ENCODE peak calls at places on chromosomes 1 and 21, in five cellular contexts. V is transverse colon, X is OCI-LY7, M is thyroid gland, D is BJ. K is an unnamed sample.

GRCh38 chr1:232477728-232478127 is 152.2 kb downstream of the SIPA1L2 start:
- DNase-seq in M (no peak), D (peak), X (no peak), V (no peak), K (no peak)

GRCh38 chr1:158191299-158191698 is 10.6 kb downstream of the CD1D start:
- DNase-seq in M (no peak), D (no peak), X (no peak), V (no peak), K (no peak)

GRCh38 chr1:16243936-16244649 is 7.1 kb upstream of the CPLANE2 start:
- DNase-seq in V (peak), X (peak), D (no peak), M (peak), K (peak)

GRCh38 chr1:145918992-145919939 is 749 bp upstream of the PEX11B start:
- DNase-seq in X (no peak), D (no peak), V (peak), M (peak), K (no peak)

GRCh38 chr1:230375795-230376194 is 50.3 kb downstream of the PGBD5 start:
- DNase-seq in M (peak), V (no peak), D (no peak), X (no peak), K (no peak)

GRCh38 chr1:179091691-179092165 is 9.9 kb downstream of the TOR3A start:
- DNase-seq in X (no peak), V (peak), D (no peak), M (peak), K (no peak)

GRCh38 chr1:46532095-46532494 is 19.4 kb downstream of the KNCN start:
- DNase-seq in D (no peak), V (no peak), M (no peak), X (no peak), K (no peak)

GRCh38 chr1:38785285-38786039 is 74.1 kb downstream of the RRAGC start:
- DNase-seq in X (no peak), D (no peak), V (no peak), M (no peak), K (no peak)

GRCh38 chr1:206419783-206420182 is 50.5 kb upstream of the IKBKE start:
- DNase-seq in V (no peak), X (no peak), M (no peak), D (peak), K (no peak)

GRCh38 chr1:29243863-29244185 is 7.5 kb downstream of the PTPRU start:
- DNase-seq in D (no peak), V (no peak), X (no peak), M (no peak), K (no peak)

DNA sequence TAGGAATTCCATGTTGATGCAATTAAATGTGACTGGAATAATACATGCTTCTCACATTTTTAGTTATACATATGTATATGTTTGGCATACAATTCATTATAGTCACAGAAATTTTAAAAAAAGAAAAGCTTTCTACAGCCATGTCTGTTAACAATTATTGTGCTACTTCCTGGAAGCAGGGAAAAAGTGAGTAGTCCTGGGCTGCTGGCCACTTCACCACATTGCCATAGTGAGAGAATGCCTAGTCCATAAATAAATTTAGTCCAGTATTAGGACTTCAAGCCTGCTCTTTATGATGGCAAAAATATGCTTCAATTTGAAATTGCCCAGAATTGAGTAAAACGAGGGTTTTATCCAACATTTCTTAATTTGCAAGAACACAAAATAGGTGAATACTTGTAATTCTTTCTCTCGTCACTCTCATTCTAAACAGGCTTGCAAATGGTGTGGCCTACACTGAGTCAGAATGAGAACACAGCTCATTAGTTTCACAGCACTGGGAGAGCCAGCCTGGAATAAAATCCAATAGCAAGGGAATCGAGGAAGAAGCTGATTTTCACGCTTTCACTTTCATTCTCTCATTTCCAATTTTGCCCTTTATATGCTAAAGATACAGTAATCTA is 537.6 kb downstream of the LTN1 start:
- DNase-seq in M (no peak), X (no peak), V (no peak), D (no peak), K (no peak)
- H3K4me3 ChIP-seq in M (no peak), X (no peak), V (no peak), D (no peak), K (no peak)

DNA sequence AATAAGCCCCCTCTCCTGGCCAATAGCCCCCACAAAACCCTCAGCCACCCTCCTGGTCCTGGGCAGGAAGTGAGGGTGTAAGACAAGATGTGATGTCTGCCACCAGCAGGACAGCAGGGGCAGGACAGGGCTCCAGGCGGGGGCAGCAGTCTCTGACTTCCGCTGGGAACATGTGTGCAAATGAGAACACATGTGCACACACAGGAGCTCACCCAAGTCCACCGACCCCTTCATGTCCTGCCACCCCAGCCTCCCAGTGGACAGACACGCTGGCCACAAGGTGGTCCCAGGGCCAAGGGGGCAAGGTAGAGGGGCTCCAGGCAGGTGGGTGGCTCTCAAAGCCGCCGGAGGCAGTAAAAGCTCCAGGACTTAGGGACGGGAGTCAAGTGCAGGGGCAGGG is 60.1 kb downstream of the KCNAB2 start:
- DNase-seq in M (no peak), D (no peak), V (no peak), X (no peak), K (no peak)
- TF ChIP-seq CTCF in M (no peak), D (peak), V (no peak), X (peak), K (no peak)

DNA sequence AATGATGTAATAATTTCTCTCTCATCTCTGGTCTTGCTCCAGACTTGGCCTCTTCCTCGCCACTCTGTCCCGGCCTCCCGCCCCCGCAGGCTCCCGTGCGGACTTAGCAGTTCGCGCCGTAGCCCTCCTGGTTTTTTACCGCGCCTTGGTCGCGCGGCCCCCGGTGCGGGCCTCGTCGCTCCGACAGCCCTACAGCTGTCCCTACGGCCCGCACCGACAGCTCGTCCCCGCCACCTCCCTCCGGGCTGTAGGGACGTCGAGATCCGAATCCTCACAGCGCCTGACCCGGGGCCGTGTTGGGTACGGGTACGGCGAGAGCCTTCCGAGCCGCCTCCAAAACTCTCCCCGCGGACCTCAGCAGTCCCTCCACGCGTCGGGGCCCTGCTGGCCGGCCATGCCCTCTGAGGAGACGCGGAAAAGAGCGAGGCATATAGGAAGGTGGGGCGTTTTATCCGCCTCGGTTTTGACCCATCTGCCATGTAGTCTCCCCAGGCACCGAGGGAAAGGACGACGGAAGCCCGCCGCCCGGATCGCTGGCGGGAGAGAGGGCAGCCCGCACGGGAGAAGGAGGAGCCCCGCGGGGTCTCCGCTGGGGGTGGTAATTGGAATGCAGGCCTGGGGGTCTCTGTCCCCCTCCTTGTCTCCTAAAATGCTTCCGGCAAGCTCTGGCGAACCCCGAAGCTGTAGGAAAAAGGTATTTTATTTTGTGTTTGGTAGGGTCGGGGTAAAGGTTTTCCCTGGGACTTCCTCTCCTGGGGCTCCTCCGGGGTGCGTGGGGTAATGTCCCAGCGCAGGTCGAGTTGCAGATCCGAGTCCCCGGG is 3.3 kb downstream of the LHX4 start:
- DNase-seq in X (no peak), V (no peak), M (no peak), D (no peak), K (no peak)
- H3K4me3 ChIP-seq in X (no peak), V (no peak), M (no peak), D (no peak), K (no peak)

GRCh38 chr21:19508442-19508841 is 1104.9 kb upstream of the TMPRSS15 start:
- DNase-seq in X (no peak), D (no peak), M (no peak), V (no peak), K (no peak)

GRCh38 chr21:19510653-19511052 is 1107.1 kb upstream of the TMPRSS15 start:
- DNase-seq in M (no peak), X (no peak), D (no peak), V (no peak), K (no peak)

GRCh38 chr21:19510057-19510456 is 1106.5 kb upstream of the TMPRSS15 start:
- DNase-seq in D (no peak), X (no peak), M (no peak), V (no peak), K (no peak)

GRCh38 chr21:19508844-19509243 is 1105.3 kb upstream of the TMPRSS15 start:
- DNase-seq in X (no peak), D (no peak), M (no peak), V (no peak), K (no peak)

DNA sequence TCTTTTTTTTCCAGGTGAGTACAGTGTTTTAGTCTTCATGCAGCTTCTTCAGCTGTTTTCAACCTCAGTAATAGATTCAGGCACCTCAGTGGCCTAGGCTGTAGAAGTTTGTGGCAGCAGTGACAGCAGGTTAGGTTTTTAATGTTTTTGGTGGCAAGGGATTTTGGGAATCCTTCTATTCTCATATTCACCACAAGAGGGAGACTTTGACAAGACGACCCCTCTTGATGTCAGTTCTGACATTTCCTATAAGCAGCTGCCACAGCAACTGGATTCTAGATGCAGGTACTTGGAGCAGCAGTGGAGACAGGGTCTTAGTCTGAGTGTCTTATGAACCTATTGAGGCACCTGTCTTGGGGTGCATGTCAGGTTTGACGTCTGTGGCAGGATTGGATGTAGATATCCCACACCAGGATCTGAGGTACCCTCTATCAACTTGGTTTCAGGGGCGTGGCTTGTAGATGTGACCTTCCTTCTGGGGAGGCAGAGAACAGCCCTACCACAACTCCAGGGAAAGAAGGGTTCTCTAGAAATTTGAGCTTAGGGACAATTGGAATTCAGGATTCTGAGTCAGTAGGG is 1104.2 kb upstream of the TMPRSS15 start:
- DNase-seq in M (no peak), X (peak), D (no peak), V (no peak), K (no peak)
- TF ChIP-seq CTCF in M (no peak), X (peak), D (no peak), V (peak), K (no peak)

GRCh38 chr1:86388777-86389176 is 7.3 kb downstream of the ODF2L start:
- DNase-seq in X (no peak), D (no peak), M (no peak), V (no peak), K (no peak)

GRCh38 chr1:86395771-86396502 is at the start of gene ODF2L:
- DNase-seq in M (peak), V (peak), X (peak), D (peak), K (no peak)

GRCh38 chr1:86396503-86396900 is 379 bp upstream of the ODF2L start:
- DNase-seq in D (no peak), V (no peak), X (peak), M (no peak), K (no peak)

GRCh38 chr1:86389315-86389714 is 6.8 kb downstream of the ODF2L start:
- DNase-seq in X (no peak), M (no peak), V (no peak), D (no peak), K (no peak)

DNA sequence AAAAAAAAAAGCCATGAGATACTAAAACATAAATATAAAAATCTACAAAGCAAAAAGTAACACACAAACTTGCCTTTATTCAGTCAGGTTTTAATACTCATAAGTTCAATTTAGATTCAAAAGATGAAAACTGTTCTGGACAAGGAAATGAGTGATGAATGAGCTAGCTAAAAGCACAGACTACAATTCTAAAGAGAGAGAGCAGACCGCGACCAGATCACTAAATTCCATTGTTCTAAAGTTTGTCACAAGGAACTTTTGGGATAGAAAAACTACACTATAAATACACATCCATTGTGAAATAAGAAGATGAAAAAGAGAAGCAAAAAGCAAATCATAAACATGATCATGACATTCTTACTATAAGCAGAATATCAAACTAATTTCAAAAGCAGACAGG is 1.7 kb downstream of the ODF2L start:
- DNase-seq in X (no peak), M (no peak), V (no peak), D (no peak), K (no peak)
- H3K4me3 ChIP-seq in X (no peak), M (no peak), V (no peak), D (no peak), K (no peak)